ENCODE peak calls at places on chromosomes 6 and 20, in eight cellular contexts. V, M, X, I, W, Y, U and A are unnamed samples.

GRCh38 chr6:31621991-31622390 is 1.5 kb downstream of the PRRC2A start:
- DNase-seq in V (no peak), M (no peak), X (no peak), I (no peak), W (no peak), Y (peak), U (no peak), A (no peak)

GRCh38 chr6:26003102-26003694 is 40.6 kb downstream of the TRIM38 start:
- DNase-seq in V (no peak), M (peak), X (peak), I (peak), W (no peak), Y (peak), U (peak), A (no peak)

GRCh38 chr20:8853805-8854338 is 215.0 kb upstream of the PLCB4 start:
- DNase-seq in V (no peak), M (peak), X (no peak), I (peak), W (no peak), Y (peak), U (peak), A (peak)

GRCh38 chr20:63974402-63975200 is 4.8 kb downstream of the SAMD10 start:
- DNase-seq in V (no peak), M (peak), X (peak), I (no peak), W (no peak), Y (no peak), U (no peak), A (no peak)

GRCh38 chr6:144283781-144284473 is 1.2 kb upstream of the UTRN start:
- DNase-seq in V (no peak), M (peak), X (peak), I (peak), W (peak), Y (peak), U (peak), A (no peak)

GRCh38 chr6:110653381-110653780 is 161.9 kb downstream of the CDK19 start:
- DNase-seq in V (no peak), M (no peak), X (no peak), I (no peak), W (no peak), Y (no peak), U (no peak), A (no peak)

GRCh38 chr6:44621846-44622245 is 234.3 kb downstream of the CDC5L start:
- DNase-seq in V (no peak), M (peak), X (no peak), I (no peak), W (no peak), Y (no peak), U (no peak), A (no peak)

GRCh38 chr6:39054577-39055142 is 6.1 kb downstream of the GLP1R start:
- DNase-seq in V (no peak), M (no peak), X (no peak), I (no peak), W (no peak), Y (no peak), U (no peak), A (no peak)

GRCh38 chr20:51195419-51195901 is 172.6 kb upstream of the KCNG1 start:
- DNase-seq in V (no peak), M (peak), X (no peak), I (peak), W (no peak), Y (peak), U (peak), A (peak)

GRCh38 chr6:163780993-163781392 is 366.5 kb downstream of the QKI start:
- DNase-seq in V (no peak), M (no peak), X (no peak), I (no peak), W (no peak), Y (no peak), U (no peak), A (no peak)

GRCh38 chr6:2857580-2858337 is 16.1 kb upstream of the SERPINB1 start:
- DNase-seq in V (no peak), M (peak), X (no peak), I (peak), W (no peak), Y (no peak), U (peak), A (no peak)

GRCh38 chr6:100267002-100267401 is 197.7 kb downstream of the SIM1 start:
- DNase-seq in V (no peak), M (no peak), X (no peak), I (no peak), W (no peak), Y (no peak), U (no peak), A (no peak)

GRCh38 chr20:48728042-48728837 is 99.6 kb downstream of the PREX1 start:
- DNase-seq in V (no peak), M (no peak), X (no peak), I (no peak), W (no peak), Y (no peak), U (no peak), A (no peak)

DNA sequence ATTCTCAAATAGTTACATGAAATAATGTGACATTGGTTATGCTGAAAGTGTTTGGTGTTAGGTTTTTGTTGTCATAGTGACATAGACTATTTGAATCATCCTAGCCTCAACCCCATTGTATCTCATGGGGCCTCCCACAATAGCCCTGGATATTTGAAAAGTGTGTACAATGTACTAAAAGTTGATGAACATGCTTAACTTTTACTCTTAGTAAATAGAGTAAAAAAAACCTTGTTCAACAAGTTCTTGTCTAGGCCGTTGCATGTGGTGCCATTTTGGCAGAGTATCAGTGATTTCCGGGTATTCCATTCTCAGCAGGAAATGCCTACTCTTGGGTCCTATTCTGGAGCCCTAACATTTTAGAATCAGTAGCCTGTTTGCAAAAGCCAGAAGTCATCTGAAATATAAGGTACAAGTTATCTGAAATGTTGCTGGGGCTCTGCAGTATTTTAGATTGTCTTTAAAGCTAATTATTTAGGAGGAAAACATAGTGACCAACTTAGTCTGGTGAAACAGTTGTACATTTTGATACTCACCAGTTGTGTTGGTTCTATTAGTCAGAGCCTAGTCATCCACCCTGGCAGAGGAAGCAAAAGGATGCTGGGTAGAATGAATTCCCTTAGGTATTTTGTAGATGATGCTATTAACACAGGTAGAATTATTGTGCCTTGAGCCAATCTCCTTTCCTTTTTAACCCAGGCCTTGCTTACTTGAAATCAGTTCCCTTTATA is 82.8 kb downstream of the RTN4IP1 start:
- DNase-seq in V (no peak), M (peak), X (no peak), I (peak), W (no peak), Y (peak), U (peak), A (peak)
- H3K4me3 ChIP-seq in V (no peak), M (no peak), X (no peak), I (no peak), W (no peak), Y (no peak), U (no peak), A (no peak)

DNA sequence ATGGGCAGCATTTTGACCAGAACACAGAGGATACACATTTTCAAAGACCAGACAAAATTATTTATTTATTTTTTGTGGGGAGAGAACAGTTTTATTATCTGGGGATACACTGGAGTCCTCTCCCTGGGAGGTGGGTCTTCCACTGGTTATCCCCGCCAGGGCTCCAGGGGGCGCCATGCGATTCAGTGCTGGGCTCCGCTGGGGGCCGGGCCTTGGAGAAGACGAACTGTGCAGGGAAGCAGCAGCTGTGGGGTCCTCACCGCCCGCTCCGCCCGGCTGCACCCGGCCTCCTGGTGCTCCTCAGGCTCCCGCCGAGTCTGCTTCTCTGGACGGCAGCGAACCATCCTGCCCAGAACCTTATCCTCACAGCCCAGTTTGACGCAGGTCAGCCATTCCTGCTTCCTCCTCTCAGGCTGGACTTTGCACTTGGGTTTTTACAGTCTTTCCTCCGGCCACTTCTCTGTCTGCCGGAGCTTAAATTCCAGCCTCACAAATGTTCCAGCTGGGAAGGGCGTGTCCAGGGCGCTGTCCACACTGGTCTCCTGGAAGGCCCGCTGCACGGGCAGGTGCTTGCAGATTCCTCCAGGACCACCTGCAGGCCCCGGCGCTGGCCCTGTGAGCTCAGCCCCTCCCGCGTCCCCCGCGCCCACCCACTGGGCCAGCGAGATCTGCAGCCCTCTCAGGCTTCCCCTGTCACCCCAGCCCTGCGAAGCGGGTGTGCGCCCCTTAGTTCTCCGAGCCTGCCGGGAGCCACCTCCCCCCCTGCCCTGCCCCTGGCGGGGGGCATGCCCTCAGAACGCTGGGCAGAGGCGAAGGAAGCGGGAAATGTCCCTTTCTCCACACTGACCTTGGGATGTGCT is 1830.0 kb upstream of the DEFB115 start:
- DNase-seq in V (no peak), M (no peak), X (no peak), I (no peak), W (no peak), Y (no peak), U (no peak), A (no peak)
- TF ChIP-seq CTCF in V (no peak), M (no peak), X (no peak), I (no peak), W (no peak), Y (no peak), U (no peak), A (peak)

GRCh38 chr6:113634352-113635163 is 222.6 kb upstream of the MARCKS start:
- DNase-seq in V (no peak), M (peak), X (no peak), I (peak), W (no peak), Y (peak), U (peak), A (no peak)
- H3K4me3 ChIP-seq in V (no peak), M (no peak), X (no peak), I (no peak), W (no peak), Y (no peak), U (no peak), A (no peak)

DNA sequence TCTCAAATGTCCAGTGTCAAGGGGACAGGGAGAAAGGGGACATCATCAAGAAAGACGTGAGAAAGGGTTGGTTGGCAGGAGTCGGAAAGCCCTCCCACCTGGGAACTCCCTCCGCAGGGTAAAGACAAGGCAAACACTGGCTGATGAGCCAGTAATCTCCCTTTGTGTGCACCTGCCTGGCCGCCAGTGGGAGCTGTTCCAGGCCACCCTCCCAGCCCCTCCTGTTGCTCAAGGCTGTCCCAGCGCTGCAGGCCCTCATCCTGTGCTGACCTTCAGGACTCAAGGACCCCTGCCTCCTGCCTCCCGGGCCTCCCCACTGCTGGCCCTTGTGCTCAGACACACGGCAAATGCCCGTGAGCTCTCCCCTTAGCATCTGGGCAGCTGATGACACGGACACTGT is 7.4 kb downstream of the FRMD1 start:
- DNase-seq in V (no peak), M (no peak), X (no peak), I (no peak), W (no peak), Y (no peak), U (no peak), A (no peak)
- TF ChIP-seq CTCF in V (no peak), M (no peak), X (no peak), I (no peak), W (no peak), Y (no peak), U (no peak), A (no peak)

DNA sequence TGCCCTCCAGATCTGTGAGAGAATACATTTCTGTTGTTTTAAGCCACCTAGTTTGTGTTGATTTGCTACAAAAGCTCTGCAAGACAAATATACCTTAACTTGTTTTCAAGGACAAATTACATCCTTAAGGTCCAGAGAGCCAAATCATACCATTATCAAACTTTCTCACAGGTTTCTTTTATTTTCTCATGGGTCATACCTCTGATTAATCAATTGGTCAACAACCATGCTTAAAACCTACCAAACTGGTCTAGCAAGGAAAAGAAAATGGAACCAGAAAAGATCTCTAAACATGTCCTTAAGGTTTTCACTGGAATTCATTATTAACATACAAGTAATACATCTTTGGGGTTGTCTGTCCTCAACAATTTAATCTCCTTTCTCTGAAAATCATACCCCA is 535.0 kb downstream of the CD83 start:
- DNase-seq in V (no peak), M (no peak), X (no peak), I (no peak), W (no peak), Y (peak), U (no peak), A (no peak)
- H3K4me3 ChIP-seq in V (no peak), M (no peak), X (no peak), I (no peak), W (no peak), Y (no peak), U (no peak), A (no peak)

GRCh38 chr20:23304616-23305015 is 46.0 kb upstream of the NXT1 start:
- DNase-seq in V (no peak), M (no peak), X (no peak), I (no peak), W (no peak), Y (no peak), U (no peak), A (no peak)
- TF ChIP-seq CTCF in V (no peak), M (no peak), X (no peak), I (no peak), W (no peak), Y (no peak), U (no peak), A (no peak)

GRCh38 chr6:137246801-137247202 is 27.6 kb upstream of the IFNGR1 start:
- DNase-seq in V (no peak), M (no peak), X (no peak), I (no peak), W (no peak), Y (no peak), U (no peak), A (no peak)
- H3K4me3 ChIP-seq in V (no peak), M (no peak), X (no peak), I (no peak), W (no peak), Y (no peak), U (no peak), A (no peak)